ENCODE peak calls at places on chromosome 5, in six cellular contexts. Q is cardiac fibroblast; Y is fibroblast of the aortic adventitia; I is stimulated activated CD8-positive, alpha-beta memory T cell treated with anti-CD3 and anti-CD28 coated beads, Interleukin-2, amount 100 ng/mL, for 48 hours; A is left kidney; M is GM10248. N is an unnamed sample.

GRCh38 chr5:612498-613424 is 621 bp downstream of the CEP72 start:
- DNase-seq in Q (peak), Y (peak), I (peak), A (peak), M (no peak), N (peak)

GRCh38 chr5:91361055-91361701 is 21.9 kb downstream of the ARRDC3 start:
- DNase-seq in Q (no peak), Y (peak), I (no peak), A (no peak), M (no peak), N (peak)

GRCh38 chr5:56164371-56164770 is 68.8 kb downstream of the ANKRD55 start:
- DNase-seq in Q (peak), Y (peak), I (no peak), A (peak), M (no peak), N (no peak)

GRCh38 chr5:168291281-168291960 is at the start of gene WWC1:
- DNase-seq in Q (peak), Y (no peak), I (peak), A (peak), M (peak), N (no peak)

GRCh38 chr5:167608708-167609272 is 682.7 kb upstream of the WWC1 start:
- DNase-seq in Q (no peak), Y (no peak), I (no peak), A (no peak), M (no peak), N (no peak)

GRCh38 chr5:99607124-99607523 is 678.3 kb upstream of the CHD1 start:
- DNase-seq in Q (no peak), Y (no peak), I (no peak), A (no peak), M (no peak), N (peak)

GRCh38 chr5:152084476-152084875 is 159.8 kb upstream of the GLRA1 start:
- DNase-seq in Q (no peak), Y (no peak), I (no peak), A (no peak), M (no peak), N (no peak)

GRCh38 chr5:40270274-40270855 is 409.4 kb upstream of the PTGER4 start:
- DNase-seq in Q (no peak), Y (no peak), I (no peak), A (no peak), M (no peak), N (no peak)

GRCh38 chr5:115321309-115321708 is 24.9 kb upstream of the CCDC112 start:
- DNase-seq in Q (no peak), Y (peak), I (no peak), A (no peak), M (no peak), N (no peak)